ENCODE peak calls at places on chromosomes 13 and 19, in four cellular contexts. H is heart left ventricle; D is SJSA1; F is CD8-positive, alpha-beta T cell. I is an unnamed sample.

GRCh38 chr19:4456843-4457653 is 546 bp downstream of the UBXN6 start:
- DNase-seq in F (peak; percentile 33), D (no peak), H (no peak), I (peak; percentile 72)

GRCh38 chr13:109684084-109684835 is 102.1 kb downstream of the IRS2 start:
- DNase-seq in D (no peak), F (no peak), H (no peak), I (no peak)

GRCh38 chr19:30236006-30236405 is 136.2 kb upstream of the ZNF536 start:
- DNase-seq in F (no peak), H (no peak), D (no peak), I (no peak)

GRCh38 chr19:47176627-47177090 is 46.0 kb downstream of the SAE1 start:
- DNase-seq in H (no peak), F (peak; percentile 46), D (peak; percentile 84), I (peak; percentile 55)

GRCh38 chr19:57269515-57270250 is 10.6 kb upstream of the ZNF460 start:
- DNase-seq in F (no peak), H (no peak), D (peak; percentile 62), I (no peak)

GRCh38 chr13:68810660-68811059 is 1297.0 kb upstream of the ATXN8OS start:
- DNase-seq in F (no peak), H (no peak), D (no peak), I (no peak)

GRCh38 chr13:50713849-50714248 is 129.6 kb downstream of the DLEU7 start:
- DNase-seq in F (peak; percentile 17), D (peak; percentile 55), H (no peak), I (no peak)

GRCh38 chr13:36975172-36975571 is 24.0 kb downstream of the ALG5 start:
- DNase-seq in F (no peak), H (no peak), D (no peak), I (no peak)

GRCh38 chr19:32558607-32559228 is 22.3 kb upstream of the PDCD5 start:
- DNase-seq in F (no peak), H (no peak), D (no peak), I (no peak)

GRCh38 chr19:6061420-6062130 is 48.7 kb downstream of the RFX2 start:
- DNase-seq in D (no peak), F (no peak), H (no peak), I (peak; percentile 77)

GRCh38 chr19:42282810-42283247 is 13.8 kb downstream of the CIC start:
- DNase-seq in H (no peak), F (no peak), D (no peak), I (no peak)
- H3K4me1 ChIP-seq in H (peaks cover 71% of the 10 kb centered on the region), F (peaks cover 48% of the 10 kb centered on the region), D (peaks cover 56% of the 10 kb centered on the region), I (no peaks in the 10 kb centered on the region)

DNA sequence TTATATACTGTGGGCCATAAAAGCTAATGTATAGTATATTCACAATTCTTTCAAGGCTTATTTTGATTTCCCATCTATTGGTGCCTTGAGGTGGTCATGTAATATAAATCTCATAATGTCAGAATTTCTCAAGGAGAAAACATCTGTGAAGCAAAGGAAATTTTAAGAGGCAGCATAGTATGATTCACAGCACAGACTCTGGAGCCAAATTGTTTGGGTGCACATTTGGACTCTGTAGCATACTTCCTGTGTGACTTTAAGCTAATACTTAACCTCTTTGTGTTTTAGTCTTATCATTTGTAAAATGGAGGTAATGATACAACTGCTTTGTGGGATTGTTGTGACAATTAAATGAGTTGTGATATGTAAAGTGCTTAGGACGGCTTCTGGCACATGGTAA is 67.6 kb downstream of the PIBF1 start:
- DNase-seq in H (no peak), D (no peak), F (no peak), I (no peak)
- H3K4me1 ChIP-seq in H (no peaks in the 10 kb centered on the region), D (no peaks in the 10 kb centered on the region), F (no peaks in the 10 kb centered on the region), I (no peaks in the 10 kb centered on the region)

GRCh38 chr19:8454218-8454617 is 9.4 kb downstream of the HNRNPM start:
- DNase-seq in D (no peak), H (no peak), F (no peak), I (no peak)
- H3K4me1 ChIP-seq in D (peaks cover 31% of the 10 kb centered on the region), H (peaks cover 87% of the 10 kb centered on the region), F (peaks cover 56% of the 10 kb centered on the region), I (peaks cover 10% of the 10 kb centered on the region)

GRCh38 chr13:41490616-41491015 is 33.3 kb downstream of the RGCC start:
- DNase-seq in D (no peak), F (no peak), H (no peak), I (no peak)
- H3K4me1 ChIP-seq in D (peaks cover 8% of the 10 kb centered on the region), F (peaks cover 63% of the 10 kb centered on the region), H (peaks cover 19% of the 10 kb centered on the region), I (no peaks in the 10 kb centered on the region)

GRCh38 chr19:10223488-10224213 is 7.5 kb downstream of the S1PR2 start:
- DNase-seq in F (no peak), D (no peak), H (no peak), I (no peak)
- H3K4me1 ChIP-seq in F (no peaks in the 10 kb centered on the region), D (peaks cover 22% of the 10 kb centered on the region), H (peaks cover 30% of the 10 kb centered on the region), I (no peaks in the 10 kb centered on the region)

DNA sequence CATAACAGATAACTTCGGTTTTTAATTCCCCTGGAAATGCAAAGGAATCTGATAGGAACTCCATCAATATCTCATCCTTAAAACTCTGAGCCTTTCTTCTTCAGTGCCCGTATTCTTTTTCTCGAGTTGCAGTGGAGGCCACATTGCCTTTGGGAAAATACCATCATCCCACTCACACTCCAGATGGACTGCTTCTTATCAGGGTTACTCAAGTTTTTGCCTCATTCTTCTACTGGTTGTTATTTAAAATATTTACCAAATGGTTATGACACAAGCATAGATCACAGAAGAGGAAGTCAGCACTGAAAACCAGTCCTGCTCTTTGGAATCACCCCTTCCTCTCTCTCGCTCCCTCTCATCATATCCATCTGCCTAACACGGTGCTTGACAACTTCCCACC is 1020.5 kb upstream of the SLC10A2 start:
- DNase-seq in D (no peak), F (no peak), H (no peak), I (no peak)
- H3K4me1 ChIP-seq in D (no peaks in the 10 kb centered on the region), F (no peaks in the 10 kb centered on the region), H (no peaks in the 10 kb centered on the region), I (no peaks in the 10 kb centered on the region)

GRCh38 chr19:18426416-18426767 is 7.2 kb downstream of the SSBP4 start:
- DNase-seq in F (no peak), H (no peak), D (no peak), I (no peak)
- H3K4me1 ChIP-seq in F (peaks cover 70% of the 10 kb centered on the region), H (peaks cover 69% of the 10 kb centered on the region), D (peaks cover 23% of the 10 kb centered on the region), I (no peaks in the 10 kb centered on the region)

GRCh38 chr13:33725340-33725739 is 92.6 kb upstream of the RFC3 start:
- DNase-seq in F (no peak), D (no peak), H (no peak), I (no peak)
- H3K4me1 ChIP-seq in F (peaks cover 6% of the 10 kb centered on the region), D (peaks cover 19% of the 10 kb centered on the region), H (peaks cover 33% of the 10 kb centered on the region), I (no peaks in the 10 kb centered on the region)